ENCODE peak calls at places on chromosomes 1 and 21, in ten cellular contexts. T, X, K, G, L, M, Y, H, Z and P are unnamed samples.

GRCh38 chr1:78765489-78765888 is 115.9 kb downstream of the IFI44 start:
- DNase-seq in X (no peak), H (no peak), L (no peak), K (no peak), Y (no peak), M (no peak), G (no peak), T (no peak), Z (no peak), P (no peak)

GRCh38 chr1:29513357-29513756 is 277.0 kb downstream of the PTPRU start:
- DNase-seq in X (peak; percentile 60), Z (peak; percentile 75), G (peak; percentile 83), M (peak; percentile 70), K (no peak), L (peak; percentile 69), Y (no peak), T (peak; percentile 51), H (peak; percentile 9), P (no peak)

GRCh38 chr1:201248721-201249559 is 34.4 kb upstream of the PKP1 start:
- DNase-seq in H (no peak), G (peak; percentile 77), X (no peak), Z (no peak), M (no peak), K (no peak), Y (no peak), L (no peak), T (no peak), P (no peak)

GRCh38 chr1:227845519-227845918 is 30.0 kb downstream of the PRSS38 start:
- DNase-seq in Y (peak; percentile 50), Z (no peak), X (no peak), T (no peak), G (no peak), M (no peak), K (no peak), L (no peak), H (no peak), P (no peak)

GRCh38 chr1:201648911-201649775 is 110.2 kb downstream of the NAV1 start:
- DNase-seq in K (peak; percentile 35), G (no peak), H (no peak), Y (peak; percentile 83), L (peak; percentile 75), T (peak; percentile 31), Z (peak; percentile 58), M (no peak), X (peak; percentile 87), P (peak; percentile 72)

GRCh38 chr1:87986154-87986914 is 657.7 kb downstream of the LMO4 start:
- DNase-seq in K (no peak), Y (no peak), L (no peak), M (no peak), Z (no peak), H (no peak), T (no peak), X (no peak), G (no peak), P (no peak)

GRCh38 chr1:237124856-237125462 is 83.0 kb downstream of the RYR2 start:
- DNase-seq in Z (peak; percentile 28), H (no peak), K (no peak), L (no peak), Y (no peak), M (no peak), G (no peak), X (peak; percentile 43), T (no peak), P (no peak)

GRCh38 chr1:47881505-47882442 is 115.4 kb downstream of the TRABD2B start:
- DNase-seq in H (no peak), L (no peak), T (no peak), K (no peak), M (no peak), X (peak; percentile 84), G (no peak), Y (peak; percentile 39), Z (no peak), P (no peak)

GRCh38 chr1:179816196-179816960 is 61.2 kb downstream of the TOR1AIP2 start:
- DNase-seq in G (no peak), M (no peak), Y (peak; percentile 57), H (no peak), Z (no peak), T (no peak), X (peak; percentile 31), K (no peak), L (no peak), P (peak; percentile 73)

DNA sequence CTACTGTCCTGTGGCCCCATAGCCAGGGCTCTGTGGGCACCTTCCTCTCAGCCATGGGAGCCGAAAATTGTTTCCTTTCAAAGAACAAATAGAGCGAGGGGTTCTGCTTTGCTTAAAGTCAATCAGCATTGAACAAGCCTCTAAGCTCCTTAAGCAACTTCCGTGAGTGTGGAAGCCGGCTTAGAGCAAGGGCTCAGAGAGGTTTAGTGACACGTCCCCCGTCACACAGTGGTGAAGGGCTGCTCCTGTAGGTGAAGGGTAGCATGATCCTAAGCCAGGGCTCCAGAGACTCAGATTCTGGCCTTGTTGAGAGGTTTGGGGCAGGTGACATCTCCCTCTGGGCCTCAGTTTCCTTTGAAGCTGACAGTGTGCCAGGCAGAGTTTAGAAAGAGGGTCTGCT is 94.0 kb upstream of the WNT4 start:
- DNase-seq in T (no peak), Z (no peak), H (no peak), X (no peak), G (no peak), M (no peak), Y (no peak), L (no peak), K (no peak), P (no peak)
- TF ChIP-seq POLR2AphosphoS5 in T (no peak), Z (no peak), H (no peak), X (no peak), G (no peak), M (no peak), Y (no peak), L (no peak), K (no peak), P (no peak)

GRCh38 chr1:25874209-25874608 is 1.3 kb downstream of the PAQR7 start:
- DNase-seq in Z (no peak), H (no peak), Y (no peak), M (no peak), T (no peak), K (no peak), X (no peak), L (no peak), G (no peak), P (peak; percentile 6)
- H3K4me1 ChIP-seq in Z (peaks cover 49% of the 10 kb centered on the region), H (peaks cover 34% of the 10 kb centered on the region), Y (peaks cover 46% of the 10 kb centered on the region), M (peaks cover 75% of the 10 kb centered on the region), T (peaks cover 60% of the 10 kb centered on the region), K (peaks cover 37% of the 10 kb centered on the region), X (peaks cover 14% of the 10 kb centered on the region), L (peaks cover 16% of the 10 kb centered on the region), G (peaks cover 56% of the 10 kb centered on the region), P (peaks cover 43% of the 10 kb centered on the region)

DNA sequence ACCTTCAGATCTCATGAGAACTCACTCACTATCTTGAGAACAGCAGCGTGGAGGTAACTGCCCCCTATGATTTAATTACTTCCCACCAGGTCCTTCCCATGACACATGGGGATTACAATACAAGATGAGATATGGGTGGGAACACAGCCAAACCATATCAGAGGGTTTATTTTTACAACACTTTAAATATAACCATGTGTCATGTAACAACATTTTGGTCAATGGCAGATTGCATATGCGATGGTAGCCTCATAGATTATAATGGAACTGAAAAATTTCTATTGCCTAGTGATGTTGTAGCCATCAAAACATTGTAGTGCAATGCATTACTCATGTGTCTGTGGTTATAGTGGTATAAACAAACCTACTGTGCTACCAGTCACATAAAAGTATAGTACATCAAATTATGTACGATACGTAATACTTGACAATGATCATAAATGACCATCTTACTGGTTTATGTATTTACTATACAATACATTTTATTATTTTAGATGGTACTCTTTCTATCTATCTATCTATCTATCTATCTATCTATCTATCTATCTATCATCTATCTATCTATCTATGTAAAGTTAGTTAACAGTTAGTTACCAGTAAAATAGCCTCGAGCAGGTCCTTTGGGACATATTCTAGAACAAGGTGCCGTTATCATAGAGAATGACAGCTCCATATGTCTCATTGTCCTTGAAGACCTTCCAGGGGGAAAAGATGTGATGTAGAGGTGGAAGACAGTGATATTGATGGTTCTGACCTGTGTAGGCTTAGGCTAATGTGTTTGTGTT is 12.6 kb upstream of the S100B start:
- DNase-seq in L (no peak), Z (no peak), K (no peak), X (no peak), Y (no peak), H (no peak), G (no peak), T (no peak), M (no peak), P (no peak)
- TF ChIP-seq EP300 in L (no peak), Z (no peak), K (no peak), X (no peak), Y (no peak), H (no peak), G (no peak), T (no peak), M (no peak), P (no peak)

GRCh38 chr21:36642777-36643176 is 56.1 kb upstream of the SIM2 start:
- DNase-seq in M (no peak), Z (no peak), G (no peak), T (peak; percentile 21), X (no peak), K (no peak), L (no peak), Y (no peak), H (no peak), P (no peak)

GRCh38 chr21:36641886-36642285 is 57.0 kb upstream of the SIM2 start:
- DNase-seq in T (no peak), G (no peak), H (no peak), Z (no peak), Y (peak; percentile 57), K (no peak), M (no peak), X (no peak), L (no peak), P (no peak)

GRCh38 chr21:36641346-36641745 is 57.6 kb upstream of the SIM2 start:
- DNase-seq in M (no peak), T (no peak), L (no peak), Z (no peak), H (no peak), Y (no peak), X (no peak), K (no peak), G (no peak), P (no peak)

GRCh38 chr21:36639769-36640168 is 59.1 kb upstream of the SIM2 start:
- DNase-seq in M (no peak), G (no peak), T (no peak), Z (no peak), X (no peak), Y (no peak), H (no peak), K (no peak), L (no peak), P (no peak)

DNA sequence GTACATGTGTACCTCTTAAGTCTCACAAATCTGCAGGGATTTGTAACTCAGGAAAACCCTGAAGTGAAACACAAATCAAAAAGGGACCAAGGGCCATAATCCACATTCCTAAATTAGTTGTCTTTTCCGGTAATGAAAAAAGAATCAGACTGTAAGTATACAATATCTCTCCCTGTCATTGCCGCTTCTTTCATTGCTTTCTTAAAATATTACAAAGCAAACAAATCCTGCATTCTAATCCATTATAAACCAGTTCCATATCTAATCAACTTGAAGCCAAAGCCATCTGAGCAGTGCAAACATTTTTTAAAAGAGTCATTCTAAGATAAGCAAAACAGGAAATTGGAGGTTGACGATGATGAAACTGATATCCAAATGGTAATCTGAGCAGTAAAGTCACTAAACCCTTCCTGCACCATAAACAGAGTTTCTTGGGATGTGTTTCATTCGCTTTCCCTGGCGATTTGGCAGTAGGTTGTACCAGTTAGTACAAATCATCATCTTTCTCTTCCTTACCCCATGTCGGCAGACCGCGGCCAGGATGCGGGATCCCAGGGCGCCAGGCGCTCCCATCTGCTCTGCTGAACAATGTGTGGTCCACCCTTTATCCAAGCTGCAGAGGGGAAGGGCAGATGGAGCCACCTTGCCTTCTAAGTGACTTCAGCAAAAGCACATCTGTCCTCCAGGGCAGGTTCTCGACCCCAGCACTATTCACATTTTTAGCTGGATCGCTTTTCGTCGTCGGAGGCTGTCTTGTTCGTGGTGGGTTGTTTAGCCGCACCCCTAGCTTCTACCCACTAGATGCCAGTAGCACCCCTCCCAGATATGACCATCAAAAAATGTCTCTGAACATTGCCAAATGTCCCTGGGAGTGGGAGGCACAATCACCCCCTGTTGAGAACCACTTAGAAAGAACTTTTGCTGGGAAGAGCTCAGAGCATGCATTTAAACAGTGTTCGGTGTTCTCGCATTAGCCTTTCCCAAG is 58.4 kb upstream of the SIM2 start:
- DNase-seq in T (no peak), K (no peak), Y (peak; percentile 50), G (no peak), M (no peak), Z (no peak), H (no peak), L (no peak), X (no peak), P (no peak)
- TF ChIP-seq POLR2AphosphoS5 in T (peak; percentile 78), K (no peak), Y (no peak), G (no peak), M (no peak), Z (no peak), H (no peak), L (no peak), X (no peak), P (no peak)